ENCODE peak calls at places on chromosome 3, in five cellular contexts. One of them, this sample, is unnamed.

GRCh38 chr3:148950806-148951205 is 40.5 kb upstream of the GYG1 start:
- DNase-seq in cardiac fibroblast: no peak
- DNase-seq in uterus: no peak
- DNase-seq in Calu3: no peak
- DNase-seq in EH: peak; percentile 47
- DNase-seq in this sample: peak; percentile 19

GRCh38 chr3:59424268-59425010 is 374.6 kb upstream of the CFAP20DC start:
- DNase-seq in cardiac fibroblast: peak; percentile 64
- DNase-seq in uterus: no peak
- DNase-seq in Calu3: no peak
- DNase-seq in EH: peak; percentile 66
- DNase-seq in this sample: peak; percentile 53

GRCh38 chr3:33211444-33211843 is 7.2 kb downstream of the SUSD5 start:
- DNase-seq in cardiac fibroblast: peak; percentile 82
- DNase-seq in uterus: no peak
- DNase-seq in Calu3: peak; percentile 7
- DNase-seq in EH: peak; percentile 97
- DNase-seq in this sample: peak; percentile 91

GRCh38 chr3:125055165-125055912 is 458 bp downstream of the HEG1 start:
- DNase-seq in cardiac fibroblast: peak; percentile 22
- DNase-seq in uterus: peak; percentile 40
- DNase-seq in Calu3: peak; percentile 29
- DNase-seq in EH: no peak
- DNase-seq in this sample: no peak

GRCh38 chr3:59641169-59641914 is 591.5 kb upstream of the CFAP20DC start:
- DNase-seq in cardiac fibroblast: peak; percentile 84
- DNase-seq in uterus: no peak
- DNase-seq in Calu3: no peak
- DNase-seq in EH: peak; percentile 2
- DNase-seq in this sample: no peak

GRCh38 chr3:127445581-127446368 is 144.8 kb downstream of the TPRA1 start:
- DNase-seq in cardiac fibroblast: no peak
- DNase-seq in uterus: no peak
- DNase-seq in Calu3: no peak
- DNase-seq in EH: no peak
- DNase-seq in this sample: no peak

GRCh38 chr3:5002174-5002870 is 23.1 kb downstream of the BHLHE40 start:
- DNase-seq in cardiac fibroblast: no peak
- DNase-seq in uterus: no peak
- DNase-seq in Calu3: no peak
- DNase-seq in EH: no peak
- DNase-seq in this sample: no peak

GRCh38 chr3:185654758-185655145 is 68.7 kb downstream of the SENP2 start:
- DNase-seq in cardiac fibroblast: no peak
- DNase-seq in uterus: no peak
- DNase-seq in Calu3: no peak
- DNase-seq in EH: no peak
- DNase-seq in this sample: no peak

GRCh38 chr3:49397470-49397869 is 14.3 kb downstream of the RHOA start:
- DNase-seq in cardiac fibroblast: peak; percentile 62
- DNase-seq in uterus: no peak
- DNase-seq in Calu3: no peak
- DNase-seq in EH: peak; percentile 39
- DNase-seq in this sample: no peak

GRCh38 chr3:72440491-72440890 is 407.8 kb downstream of the SHQ1 start:
- DNase-seq in cardiac fibroblast: no peak
- DNase-seq in uterus: no peak
- DNase-seq in Calu3: no peak
- DNase-seq in EH: no peak
- DNase-seq in this sample: no peak

GRCh38 chr3:179081885-179082284 is 10.3 kb upstream of the ZMAT3 start:
- DNase-seq in cardiac fibroblast: no peak
- DNase-seq in uterus: no peak
- DNase-seq in Calu3: no peak
- DNase-seq in EH: no peak
- DNase-seq in this sample: no peak

GRCh38 chr3:29202368-29202767 is 78.5 kb upstream of the RBMS3 start:
- DNase-seq in cardiac fibroblast: peak; percentile 10
- DNase-seq in uterus: no peak
- DNase-seq in Calu3: no peak
- DNase-seq in EH: peak; percentile 81
- DNase-seq in this sample: peak; percentile 84

GRCh38 chr3:10994311-10994710 is 1.8 kb downstream of the SLC6A1 start:
- DNase-seq in cardiac fibroblast: no peak
- DNase-seq in uterus: no peak
- DNase-seq in Calu3: no peak
- DNase-seq in EH: no peak
- DNase-seq in this sample: no peak

GRCh38 chr3:14434541-14435151 is 32.2 kb downstream of the SLC6A6 start:
- DNase-seq in cardiac fibroblast: no peak
- DNase-seq in uterus: no peak
- DNase-seq in Calu3: peak; percentile 20
- DNase-seq in EH: no peak
- DNase-seq in this sample: no peak

GRCh38 chr3:15860014-15860934 is 62.5 kb upstream of the ANKRD28 start:
- DNase-seq in cardiac fibroblast: peak; percentile 25
- DNase-seq in uterus: peak; percentile 36
- DNase-seq in Calu3: peak; percentile 62
- DNase-seq in EH: peak; percentile 59
- DNase-seq in this sample: peak; percentile 59

GRCh38 chr3:129855454-129856419 is 37.8 kb downstream of the TMCC1 start:
- DNase-seq in cardiac fibroblast: peak; percentile 66
- DNase-seq in uterus: no peak
- DNase-seq in Calu3: no peak
- DNase-seq in EH: peak; percentile 64
- DNase-seq in this sample: peak; percentile 40

GRCh38 chr3:113791381-113791780 is 44.5 kb downstream of the ATP6V1A start:
- DNase-seq in cardiac fibroblast: no peak
- DNase-seq in uterus: no peak
- DNase-seq in Calu3: no peak
- DNase-seq in EH: peak; percentile 35
- DNase-seq in this sample: peak; percentile 8

GRCh38 chr3:181712505-181713299 is 977 bp downstream of the SOX2 start:
- DNase-seq in cardiac fibroblast: no peak
- DNase-seq in uterus: no peak
- DNase-seq in Calu3: no peak
- DNase-seq in EH: no peak
- DNase-seq in this sample: no peak

GRCh38 chr3:146130881-146131371 is 30.1 kb downstream of the PLOD2 start:
- DNase-seq in cardiac fibroblast: peak; percentile 50
- DNase-seq in uterus: no peak
- DNase-seq in Calu3: no peak
- DNase-seq in EH: peak; percentile 55
- DNase-seq in this sample: peak; percentile 59

GRCh38 chr3:51271172-51271571 is 113.9 kb upstream of the MANF start:
- DNase-seq in cardiac fibroblast: no peak
- DNase-seq in uterus: no peak
- DNase-seq in Calu3: no peak
- DNase-seq in EH: no peak
- DNase-seq in this sample: no peak

GRCh38 chr3:14570864-14571263 is 30.7 kb upstream of the GRIP2 start:
- DNase-seq in cardiac fibroblast: no peak
- DNase-seq in uterus: no peak
- DNase-seq in Calu3: no peak
- DNase-seq in EH: no peak
- DNase-seq in this sample: no peak

GRCh38 chr3:10992017-10992945 is at the start of gene SLC6A1:
- DNase-seq in cardiac fibroblast: peak; percentile 9
- DNase-seq in uterus: peak; percentile 19
- DNase-seq in Calu3: no peak
- DNase-seq in EH: peak; percentile 10
- DNase-seq in this sample: no peak

GRCh38 chr3:119309591-119309990 is 15.4 kb downstream of the ARHGAP31 start:
- DNase-seq in cardiac fibroblast: no peak
- DNase-seq in uterus: no peak
- DNase-seq in Calu3: no peak
- DNase-seq in EH: no peak
- DNase-seq in this sample: no peak

GRCh38 chr3:52055537-52056351 is 627 bp downstream of the DUSP7 start:
- DNase-seq in cardiac fibroblast: peak; percentile 58
- DNase-seq in uterus: no peak
- DNase-seq in Calu3: peak; percentile 55
- DNase-seq in EH: peak; percentile 65
- DNase-seq in this sample: peak; percentile 61

GRCh38 chr3:113096158-113096893 is 105.5 kb downstream of the GTPBP8 start:
- DNase-seq in cardiac fibroblast: no peak
- DNase-seq in uterus: no peak
- DNase-seq in Calu3: no peak
- DNase-seq in EH: peak; percentile 55
- DNase-seq in this sample: peak; percentile 27

GRCh38 chr3:72821170-72821781 is 27.0 kb downstream of the SHQ1 start:
- DNase-seq in cardiac fibroblast: peak; percentile 43
- DNase-seq in uterus: peak; percentile 16
- DNase-seq in Calu3: peak; percentile 8
- DNase-seq in EH: peak; percentile 74
- DNase-seq in this sample: no peak

GRCh38 chr3:14801668-14802067 is 17.1 kb upstream of the FGD5 start:
- DNase-seq in cardiac fibroblast: no peak
- DNase-seq in uterus: peak; percentile 6
- DNase-seq in Calu3: no peak
- DNase-seq in EH: no peak
- DNase-seq in this sample: no peak

GRCh38 chr3:50226888-50227389 is 9.1 kb upstream of the GNAI2 start:
- DNase-seq in cardiac fibroblast: peak; percentile 51
- DNase-seq in uterus: no peak
- DNase-seq in Calu3: peak; percentile 37
- DNase-seq in EH: peak; percentile 59
- DNase-seq in this sample: peak; percentile 60

GRCh38 chr3:12468276-12468675 is 16.0 kb upstream of the TSEN2 start:
- DNase-seq in cardiac fibroblast: no peak
- DNase-seq in uterus: no peak
- DNase-seq in Calu3: no peak
- DNase-seq in EH: no peak
- DNase-seq in this sample: no peak

GRCh38 chr3:156174229-156174847 is 54.0 kb downstream of the KCNAB1 start:
- DNase-seq in cardiac fibroblast: peak; percentile 79
- DNase-seq in uterus: no peak
- DNase-seq in Calu3: no peak
- DNase-seq in EH: peak; percentile 69
- DNase-seq in this sample: peak; percentile 51

GRCh38 chr3:158404319-158404718 is 166.7 kb upstream of the MLF1 start:
- DNase-seq in cardiac fibroblast: no peak
- DNase-seq in uterus: no peak
- DNase-seq in Calu3: no peak
- DNase-seq in EH: no peak
- DNase-seq in this sample: no peak

GRCh38 chr3:126607214-126607908 is 47.6 kb downstream of the TXNRD3 start:
- DNase-seq in cardiac fibroblast: peak; percentile 59
- DNase-seq in uterus: no peak
- DNase-seq in Calu3: no peak
- DNase-seq in EH: peak; percentile 74
- DNase-seq in this sample: peak; percentile 66

GRCh38 chr3:160003520-160004128 is 15.0 kb downstream of the IL12A start:
- DNase-seq in cardiac fibroblast: peak; percentile 65
- DNase-seq in uterus: no peak
- DNase-seq in Calu3: peak; percentile 85
- DNase-seq in EH: peak; percentile 76
- DNase-seq in this sample: peak; percentile 76

GRCh38 chr3:58998476-58999117 is 51.2 kb downstream of the CFAP20DC start:
- DNase-seq in cardiac fibroblast: peak; percentile 82
- DNase-seq in uterus: no peak
- DNase-seq in Calu3: peak; percentile 61
- DNase-seq in EH: peak; percentile 94
- DNase-seq in this sample: peak; percentile 95

This sample was measured in EL.